ENCODE peak calls at places on chromosomes 12 and 14, in four cellular contexts. F, R, L and E are unnamed samples.
A peak's percentile ranks its signal among the peaks of the same experiment; 100 is the strongest.

GRCh38 chr12:82470906-82471512 is 112.7 kb downstream of the METTL25 start:
- DNase-seq in L (no peak), F (no peak), R (no peak), E (no peak)

GRCh38 chr14:57870686-57871457 is 5.0 kb upstream of the SLC35F4 start:
- DNase-seq in L (no peak), F (no peak), R (no peak), E (no peak)

GRCh38 chr14:23831591-23831990 is 122.0 kb upstream of the DHRS4 start:
- DNase-seq in F (no peak), L (no peak), R (no peak), E (no peak)

GRCh38 chr12:107287436-107288413 is 194.4 kb upstream of the CRY1 start:
- DNase-seq in L (no peak), R (no peak), F (no peak), E (no peak)

GRCh38 chr14:91360490-91361235 is 57.0 kb downstream of the CCDC88C start:
- DNase-seq in L (no peak), R (no peak), F (no peak), E (no peak)

GRCh38 chr12:123094349-123095073 is 56.4 kb downstream of the PITPNM2 start:
- DNase-seq in R (peak; percentile 45), L (no peak), F (peak; percentile 76), E (peak; percentile 79)

GRCh38 chr14:93957333-93957710 is 19.0 kb downstream of the ASB2 start:
- DNase-seq in R (no peak), L (no peak), F (no peak), E (no peak)

GRCh38 chr12:93297032-93297431 is 80.7 kb upstream of the NUDT4 start:
- DNase-seq in L (peak; percentile 75), F (no peak), R (no peak), E (no peak)

GRCh38 chr14:97306133-97306784 is 509.1 kb downstream of the VRK1 start:
- DNase-seq in R (no peak), F (no peak), L (peak; percentile 42), E (no peak)

GRCh38 chr14:69387311-69387710 is 10.8 kb downstream of the ERH start:
- DNase-seq in F (no peak), L (no peak), R (no peak), E (no peak)

GRCh38 chr14:54689928-54690327 is 123.0 kb downstream of the SAMD4A start:
- DNase-seq in L (no peak), F (no peak), R (no peak), E (no peak)

GRCh38 chr14:70257526-70257925 is 68.8 kb upstream of the SLC8A3 start:
- DNase-seq in R (peak; percentile 50), L (no peak), F (peak; percentile 44), E (no peak)

GRCh38 chr12:14995583-14996425 is 23.0 kb downstream of the PDE6H start:
- DNase-seq in L (peak; percentile 34), R (peak; percentile 6), F (peak; percentile 81), E (peak; percentile 52)

GRCh38 chr12:79706676-79707075 is 15.9 kb upstream of the PAWR start:
- DNase-seq in R (no peak), F (no peak), L (no peak), E (no peak)

GRCh38 chr14:51019089-51019488 is 74.8 kb upstream of the PYGL start:
- DNase-seq in F (no peak), R (no peak), L (no peak), E (no peak)

DNA sequence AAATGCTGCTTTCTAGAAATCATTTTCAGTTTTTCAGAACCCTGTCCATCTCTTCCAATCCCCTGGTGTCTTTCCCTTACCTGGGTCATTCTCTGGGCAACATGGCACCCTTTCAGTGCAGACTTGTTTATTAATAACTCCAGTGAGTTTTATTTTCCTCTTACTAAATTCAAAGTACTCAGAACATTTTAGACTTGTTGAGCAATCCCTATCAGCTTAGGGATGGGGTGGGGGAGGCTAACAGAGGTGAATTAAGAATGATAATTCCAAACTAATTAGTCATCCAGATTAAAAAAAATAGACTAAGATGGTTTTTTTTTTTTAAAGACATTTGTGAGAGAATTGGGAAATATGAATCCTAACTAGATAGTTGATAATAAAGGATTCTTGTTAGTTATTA is 10.7 kb downstream of the GPRC5A start:
- DNase-seq in R (no peak), L (no peak), F (no peak), E (no peak)
- TF ChIP-seq CHD4 in R (no peak), L (no peak), F (no peak), E (no peak)

GRCh38 chr12:106082216-106083175 is 56.3 kb downstream of the NUAK1 start:
- DNase-seq in R (no peak), F (no peak), L (no peak), E (no peak)
- TF ChIP-seq REST in R (no peak), F (no peak), L (no peak), E (no peak)

DNA sequence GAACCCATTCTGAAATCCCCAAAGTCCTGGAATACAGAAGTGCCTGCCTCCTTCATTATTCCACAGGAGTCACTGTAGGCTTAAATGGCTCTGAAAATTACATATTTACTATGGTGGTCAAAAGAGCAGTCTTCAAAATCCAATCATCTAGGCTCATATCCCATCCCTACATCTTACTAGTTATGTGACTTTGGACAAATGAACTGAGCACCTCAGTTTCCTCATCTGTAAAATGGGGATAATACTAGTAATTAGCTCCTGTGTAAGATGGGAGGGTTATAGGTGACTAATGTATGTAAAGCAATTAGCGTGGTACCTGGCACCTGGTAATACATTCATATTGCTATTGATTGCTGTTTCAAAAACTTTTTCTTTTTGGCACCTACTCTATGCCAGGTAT is 243.6 kb downstream of the CHST11 start:
- DNase-seq in F (no peak), R (no peak), L (no peak), E (no peak)
- TF ChIP-seq CHD4 in F (no peak), R (no peak), L (no peak), E (no peak)

DNA sequence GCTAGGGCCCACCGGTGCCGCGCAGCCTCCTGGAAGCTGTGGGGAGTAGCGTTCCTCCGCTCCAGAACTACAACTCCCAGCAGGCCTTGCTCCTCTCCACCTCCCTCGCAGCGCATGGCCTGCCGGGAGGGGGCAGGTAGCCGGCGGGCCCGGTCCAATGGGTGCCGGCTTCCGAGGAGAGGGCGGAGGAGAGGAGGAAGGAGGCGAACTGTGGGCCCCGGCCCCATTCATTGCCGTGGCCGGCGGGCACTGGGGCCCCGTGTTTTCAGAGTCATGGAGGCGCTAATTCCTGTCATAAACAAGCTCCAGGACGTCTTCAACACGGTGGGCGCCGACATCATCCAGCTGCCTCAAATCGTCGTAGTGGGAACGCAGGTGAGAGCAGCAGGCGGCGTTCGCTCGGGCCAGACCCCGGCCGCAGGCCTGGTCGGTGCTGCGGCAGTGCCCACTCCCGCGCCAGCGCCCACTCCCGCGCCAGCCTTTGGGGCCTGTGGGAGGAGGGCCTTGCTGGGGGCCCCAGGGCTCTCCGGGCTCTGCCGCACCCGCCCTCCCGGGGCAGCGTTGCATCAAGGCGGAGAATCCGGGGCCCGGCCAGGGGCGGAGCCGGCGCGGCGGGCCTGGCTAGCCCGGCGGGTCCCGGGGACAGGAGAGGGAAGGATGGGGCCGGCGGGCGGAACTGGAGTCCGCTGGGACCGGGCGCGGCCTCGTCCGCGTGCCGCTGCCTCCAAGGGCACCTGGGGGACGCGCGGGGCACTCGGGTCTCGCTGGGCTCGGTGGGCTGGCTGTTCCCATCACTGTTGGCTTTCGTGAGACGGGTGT is at the start of gene DNM1L:
- DNase-seq in F (peak; percentile 98), L (peak; percentile 79), R (peak; percentile 95), E (peak; percentile 93)
- TF ChIP-seq REST in F (no peak), L (no peak), R (peak; percentile 20), E (no peak)

GRCh38 chr12:66035289-66035961 is 95.1 kb downstream of the LLPH start:
- DNase-seq in R (no peak), L (no peak), F (peak; percentile 66), E (peak; percentile 42)
- TF ChIP-seq CHD4 in R (no peak), L (no peak), F (no peak), E (no peak)